ENCODE peak calls at places on chromosomes 7 and 10, in four cellular contexts. G is A549; M is IMR-90; V is effector memory CD4-positive, alpha-beta T cell. O is an unnamed sample.
A peak's percentile ranks its signal among the peaks of the same experiment; 100 is the strongest.

GRCh38 chr10:101720606-101721230 is 25.7 kb upstream of the FBXW4 start:
- DNase-seq in G (no peak), M (no peak), V (no peak), O (no peak)

GRCh38 chr10:113560071-113560470 is 7.2 kb downstream of the HABP2 start:
- DNase-seq in G (no peak), M (no peak), V (no peak), O (no peak)

GRCh38 chr7:20798081-20798693 is 11.5 kb upstream of the SP8 start:
- DNase-seq in G (peak; percentile 68), M (no peak), V (no peak), O (peak; percentile 15)

GRCh38 chr10:97335995-97336394 is 1.5 kb upstream of the FRAT2 start:
- DNase-seq in G (no peak), M (no peak), V (no peak), O (no peak)

GRCh38 chr7:4013793-4014192 is 668.3 kb upstream of the FOXK1 start:
- DNase-seq in G (no peak), M (no peak), V (no peak), O (no peak)

GRCh38 chr7:27182285-27182827 is 2.7 kb downstream of the HOXA11 start:
- DNase-seq in G (no peak), M (no peak), V (no peak), O (no peak)

GRCh38 chr7:19009241-19009935 is 108.0 kb downstream of the TWIST1 start:
- DNase-seq in G (no peak), M (peak; percentile 71), V (no peak), O (no peak)

GRCh38 chr7:134255814-134256213 is 60.9 kb downstream of the SLC35B4 start:
- DNase-seq in G (no peak), M (no peak), V (no peak), O (no peak)

GRCh38 chr10:95408931-95409873 is 118.4 kb upstream of the PDLIM1 start:
- DNase-seq in G (no peak), M (no peak), V (no peak), O (no peak)

GRCh38 chr10:9024210-9024609 is 969.7 kb downstream of the GATA3 start:
- DNase-seq in G (no peak), M (no peak), V (no peak), O (no peak)

GRCh38 chr10:106958591-106959328 is 205.7 kb downstream of the SORCS1 start:
- DNase-seq in G (no peak), M (no peak), V (no peak), O (no peak)

GRCh38 chr10:59240581-59241183 is 64.2 kb downstream of the PHYHIPL start:
- DNase-seq in G (no peak), M (peak; percentile 55), V (no peak), O (no peak)

GRCh38 chr7:104550362-104550761 is 222.0 kb downstream of the LHFPL3 start:
- DNase-seq in G (no peak), M (no peak), V (no peak), O (no peak)

GRCh38 chr10:16891375-16892313 is 74.4 kb upstream of the RSU1 start:
- DNase-seq in G (no peak), M (peak; percentile 82), V (peak; percentile 14), O (no peak)

GRCh38 chr7:159213253-159213652 is 68.6 kb upstream of the VIPR2 start:
- DNase-seq in G (no peak), M (no peak), V (no peak), O (no peak)
- H3K9me3 ChIP-seq in G (no peaks in the 10 kb centered on the region), M (peaks cover 27% of the 10 kb centered on the region), V (no peaks in the 10 kb centered on the region), O (no peaks in the 10 kb centered on the region)

GRCh38 chr10:102813734-102814455 is 23.3 kb downstream of the CYP17A1 start:
- DNase-seq in G (no peak), M (peak; percentile 37), V (no peak), O (no peak)
- H3K27ac ChIP-seq in G (no peak overlapping the region), M (no peak overlapping the region), V (no peak overlapping the region), O (no peak overlapping the region)

GRCh38 chr10:21972584-21972983 is 30.9 kb downstream of the DNAJC1 start:
- DNase-seq in G (no peak), M (no peak), V (no peak), O (no peak)
- H3K4me1 ChIP-seq in G (peaks cover 5% of the 10 kb centered on the region), M (no peaks in the 10 kb centered on the region), V (no peaks in the 10 kb centered on the region), O (peaks cover 4% of the 10 kb centered on the region)

DNA sequence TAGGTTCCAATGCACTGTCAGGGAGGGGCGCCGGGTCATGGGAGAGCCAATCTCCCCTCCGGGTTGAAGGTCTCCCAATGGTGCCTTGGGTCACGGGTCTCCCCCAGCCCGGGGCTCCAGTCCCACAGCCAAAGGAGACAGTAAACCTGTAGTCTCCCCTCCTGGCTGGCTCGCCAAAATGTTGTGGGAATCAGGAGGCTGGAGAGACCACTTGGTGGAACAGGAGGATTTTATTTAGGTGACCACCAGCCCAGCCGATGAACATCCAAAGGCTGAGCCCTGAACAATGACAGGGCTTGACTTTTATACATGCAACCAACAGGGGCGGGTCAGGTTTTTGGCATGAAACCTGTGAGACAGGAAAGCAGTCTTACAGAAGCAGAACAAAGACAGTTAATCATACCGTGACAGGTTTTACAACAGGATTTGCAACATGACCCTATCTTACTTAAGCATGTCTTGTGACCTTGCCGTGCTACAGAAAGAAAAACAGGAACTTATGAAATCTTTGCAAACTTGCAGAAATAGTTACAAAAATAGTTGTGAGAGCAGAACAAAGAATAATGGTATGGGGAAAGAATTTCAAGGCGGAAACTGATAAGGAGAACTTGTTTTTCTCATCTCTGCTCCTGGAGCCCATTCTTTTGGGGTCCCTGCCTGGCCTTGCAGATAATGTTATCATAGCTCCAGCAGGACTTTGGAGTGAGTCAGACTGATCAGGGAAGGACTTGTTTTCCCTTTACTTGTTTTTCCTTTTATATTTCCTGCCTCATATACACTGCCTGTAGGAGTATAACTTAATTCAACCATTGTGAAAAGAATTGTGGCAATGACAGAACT is 7.1 kb downstream of the ERV3-1 start:
- DNase-seq in G (no peak), M (peak; percentile 53), V (no peak), O (no peak)
- H3K9me3 ChIP-seq in G (peaks cover 87% of the 10 kb centered on the region), M (peaks cover 55% of the 10 kb centered on the region), V (peaks cover 14% of the 10 kb centered on the region), O (peaks cover 37% of the 10 kb centered on the region)

GRCh38 chr10:70367195-70367796 is 15.1 kb downstream of the LRRC20 start:
- DNase-seq in G (no peak), M (peak; percentile 94), V (no peak), O (no peak)
- H3K27ac ChIP-seq in G (no peak overlapping the region), M (peak overlapping the region; percentile 79), V (no peak overlapping the region), O (no peak overlapping the region)

GRCh38 chr7:39616138-39616537 is 7.2 kb upstream of the RALA start:
- DNase-seq in G (no peak), M (peak; percentile 63), V (no peak), O (no peak)
- H3K4me1 ChIP-seq in G (peaks cover 6% of the 10 kb centered on the region), M (peaks cover 5% of the 10 kb centered on the region), V (no peaks in the 10 kb centered on the region), O (no peaks in the 10 kb centered on the region)

DNA sequence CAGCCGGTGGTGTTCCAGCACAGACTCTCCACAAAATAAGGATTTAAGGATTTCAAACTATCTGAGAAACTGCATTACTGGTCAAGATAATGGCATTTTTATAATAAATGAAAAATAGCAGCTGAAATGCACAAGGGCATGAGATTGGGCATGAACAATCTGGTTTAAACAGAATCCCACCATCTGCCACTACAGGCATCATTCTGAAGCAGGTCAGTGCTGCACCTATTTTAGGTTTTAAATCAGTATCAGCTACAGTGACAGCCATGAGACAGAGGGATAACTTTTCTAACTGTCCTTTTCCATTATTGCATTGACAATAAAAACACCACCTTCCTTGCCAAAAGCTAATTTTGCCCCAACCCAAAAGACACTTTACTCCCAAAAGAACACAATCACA is 186.8 kb downstream of the ETV1 start:
- DNase-seq in G (no peak), M (no peak), V (no peak), O (no peak)
- H3K9me3 ChIP-seq in G (no peaks in the 10 kb centered on the region), M (no peaks in the 10 kb centered on the region), V (no peaks in the 10 kb centered on the region), O (no peaks in the 10 kb centered on the region)

O was measured in CD8-positive, alpha-beta memory T cell.